ENCODE peak calls at places on chromosomes 1 and 21, in eight cellular contexts. One of them, this sample, is unnamed. For H3K27me3, the result is how much of the 10 kb centered on the place peaks cover.

GRCh38 chr1:160642281-160642644 is 4.6 kb downstream of the SLAMF1 start:
- DNase-seq in cardiac muscle cell: no peak
- DNase-seq in IMR-90: no peak
- DNase-seq in tibial nerve: no peak
- DNase-seq in neuronal stem cell: no peak
- DNase-seq in ovary: no peak
- DNase-seq in mesendoderm: no peak
- DNase-seq in small intestine: no peak
- DNase-seq in this sample: no peak

GRCh38 chr1:224294775-224295174 is 35.2 kb downstream of the NVL start:
- DNase-seq in cardiac muscle cell: no peak
- DNase-seq in IMR-90: no peak
- DNase-seq in tibial nerve: no peak
- DNase-seq in neuronal stem cell: no peak
- DNase-seq in ovary: no peak
- DNase-seq in mesendoderm: no peak
- DNase-seq in small intestine: no peak
- DNase-seq in this sample: no peak

GRCh38 chr1:213987876-213988638 is at the start of gene PROX1:
- DNase-seq in cardiac muscle cell: peak
- DNase-seq in IMR-90: peak
- DNase-seq in tibial nerve: peak
- DNase-seq in neuronal stem cell: peak
- DNase-seq in ovary: peak
- DNase-seq in mesendoderm: peak
- DNase-seq in small intestine: peak
- DNase-seq in this sample: peak

GRCh38 chr1:209688746-209689234 is 13.6 kb downstream of the G0S2 start:
- DNase-seq in cardiac muscle cell: peak
- DNase-seq in IMR-90: peak
- DNase-seq in tibial nerve: no peak
- DNase-seq in neuronal stem cell: no peak
- DNase-seq in ovary: peak
- DNase-seq in mesendoderm: no peak
- DNase-seq in small intestine: no peak
- DNase-seq in this sample: no peak

GRCh38 chr1:160837558-160838205 is 25.0 kb downstream of the CD244 start:
- DNase-seq in cardiac muscle cell: peak
- DNase-seq in IMR-90: no peak
- DNase-seq in tibial nerve: no peak
- DNase-seq in neuronal stem cell: peak
- DNase-seq in ovary: no peak
- DNase-seq in mesendoderm: peak
- DNase-seq in small intestine: peak
- DNase-seq in this sample: no peak

GRCh38 chr1:203126151-203126865 is 1.2 kb upstream of the ADORA1 start:
- DNase-seq in cardiac muscle cell: peak
- DNase-seq in IMR-90: peak
- DNase-seq in tibial nerve: no peak
- DNase-seq in neuronal stem cell: peak
- DNase-seq in ovary: no peak
- DNase-seq in mesendoderm: peak
- DNase-seq in small intestine: no peak
- DNase-seq in this sample: peak

GRCh38 chr1:109089242-109090015 is 1.1 kb upstream of the TMEM167B start:
- DNase-seq in cardiac muscle cell: peak
- DNase-seq in IMR-90: peak
- DNase-seq in tibial nerve: no peak
- DNase-seq in neuronal stem cell: no peak
- DNase-seq in ovary: no peak
- DNase-seq in mesendoderm: peak
- DNase-seq in small intestine: peak
- DNase-seq in this sample: peak

GRCh38 chr1:98929456-98929855 is 75.2 kb downstream of the PLPPR5 start:
- DNase-seq in cardiac muscle cell: no peak
- DNase-seq in IMR-90: no peak
- DNase-seq in tibial nerve: no peak
- DNase-seq in neuronal stem cell: no peak
- DNase-seq in ovary: no peak
- DNase-seq in mesendoderm: no peak
- DNase-seq in small intestine: no peak
- DNase-seq in this sample: no peak

GRCh38 chr1:42887366-42887765 is 41.0 kb downstream of the ZNF691 start:
- DNase-seq in cardiac muscle cell: no peak
- DNase-seq in IMR-90: no peak
- DNase-seq in tibial nerve: no peak
- DNase-seq in neuronal stem cell: no peak
- DNase-seq in ovary: no peak
- DNase-seq in mesendoderm: no peak
- DNase-seq in small intestine: no peak
- DNase-seq in this sample: no peak

GRCh38 chr1:88973520-88974137 is 18.8 kb downstream of the KYAT3 start:
- DNase-seq in cardiac muscle cell: peak
- DNase-seq in IMR-90: peak
- DNase-seq in tibial nerve: no peak
- DNase-seq in neuronal stem cell: no peak
- DNase-seq in ovary: no peak
- DNase-seq in mesendoderm: peak
- DNase-seq in small intestine: peak
- DNase-seq in this sample: no peak

GRCh38 chr1:169694304-169694703 is 17.1 kb downstream of the SELL start:
- DNase-seq in cardiac muscle cell: no peak
- DNase-seq in IMR-90: no peak
- DNase-seq in tibial nerve: no peak
- DNase-seq in neuronal stem cell: no peak
- DNase-seq in ovary: no peak
- DNase-seq in mesendoderm: no peak
- DNase-seq in small intestine: peak
- DNase-seq in this sample: no peak

DNA sequence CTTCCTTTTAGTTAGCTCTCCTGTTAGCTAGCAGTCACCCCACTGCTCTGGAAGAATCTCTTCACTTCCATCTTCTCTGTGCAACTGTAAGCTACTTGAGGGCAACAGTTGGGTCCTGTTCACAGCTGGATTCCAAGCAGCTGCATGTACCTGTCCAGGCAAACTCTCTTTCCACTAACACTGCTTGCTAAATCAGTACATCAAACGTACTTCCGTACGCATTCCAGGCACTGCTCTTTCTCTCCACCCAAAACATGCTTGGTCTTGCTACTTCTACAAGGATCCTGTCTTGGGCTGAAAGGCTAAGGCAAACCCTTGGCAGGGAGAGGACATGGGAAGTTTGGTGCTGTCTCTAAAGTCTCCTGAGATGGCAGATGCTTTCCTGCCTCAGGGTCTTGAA is 139.2 kb upstream of the CACNA1E start:
- DNase-seq in cardiac muscle cell: no peak
- DNase-seq in IMR-90: no peak
- DNase-seq in tibial nerve: no peak
- DNase-seq in neuronal stem cell: no peak
- DNase-seq in ovary: no peak
- DNase-seq in mesendoderm: no peak
- DNase-seq in small intestine: no peak
- DNase-seq in this sample: no peak
- H3K27me3 ChIP-seq in cardiac muscle cell: under half
- H3K27me3 ChIP-seq in IMR-90: under half
- H3K27me3 ChIP-seq in tibial nerve: under half
- H3K27me3 ChIP-seq in neuronal stem cell: under half
- H3K27me3 ChIP-seq in ovary: under half
- H3K27me3 ChIP-seq in mesendoderm: under half
- H3K27me3 ChIP-seq in small intestine: under half
- H3K27me3 ChIP-seq in this sample: under half

DNA sequence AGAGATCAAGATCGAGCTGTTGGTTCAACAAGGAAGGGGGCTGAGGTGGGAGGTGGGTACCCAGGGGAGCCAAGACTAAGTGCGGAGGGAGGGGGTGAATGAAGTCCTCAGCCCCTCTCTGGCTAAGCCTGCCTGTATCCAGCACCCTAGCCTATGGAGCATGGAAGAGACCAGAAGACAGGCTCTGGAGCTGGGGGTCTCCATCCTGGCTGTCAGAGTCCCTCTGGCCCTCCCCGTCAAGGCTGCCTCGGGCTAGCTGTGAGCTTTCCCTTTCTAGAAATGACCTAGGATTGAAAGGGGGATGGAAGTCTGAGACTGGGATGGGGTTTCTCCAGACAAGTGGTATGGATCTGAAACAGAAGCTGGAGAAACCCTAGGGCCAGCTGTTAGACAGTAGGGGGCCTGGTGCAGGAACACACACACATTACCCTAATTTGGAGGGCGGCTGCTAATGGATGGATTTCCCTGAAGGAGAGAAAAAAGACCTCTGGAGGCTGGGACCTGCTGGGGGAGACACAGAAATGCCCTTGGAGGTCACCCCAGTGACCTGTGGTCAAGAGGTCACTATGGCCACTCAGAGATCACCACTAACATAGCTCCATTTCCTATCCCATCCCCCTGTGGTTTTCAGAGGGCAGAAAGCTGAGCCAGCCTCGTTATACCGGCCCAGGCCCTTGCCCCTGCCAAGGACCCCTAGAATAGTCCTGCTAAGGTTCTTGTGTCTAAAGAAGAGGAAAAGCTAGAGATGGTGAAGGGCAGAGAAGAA is 107.8 kb downstream of the TMEM53 start:
- DNase-seq in cardiac muscle cell: no peak
- DNase-seq in IMR-90: no peak
- DNase-seq in tibial nerve: no peak
- DNase-seq in neuronal stem cell: no peak
- DNase-seq in ovary: no peak
- DNase-seq in mesendoderm: no peak
- DNase-seq in small intestine: no peak
- DNase-seq in this sample: no peak
- H3K27me3 ChIP-seq in cardiac muscle cell: under half
- H3K27me3 ChIP-seq in IMR-90: half or more
- H3K27me3 ChIP-seq in tibial nerve: under half
- H3K27me3 ChIP-seq in neuronal stem cell: under half
- H3K27me3 ChIP-seq in ovary: under half
- H3K27me3 ChIP-seq in mesendoderm: under half
- H3K27me3 ChIP-seq in small intestine: under half
- H3K27me3 ChIP-seq in this sample: under half

DNA sequence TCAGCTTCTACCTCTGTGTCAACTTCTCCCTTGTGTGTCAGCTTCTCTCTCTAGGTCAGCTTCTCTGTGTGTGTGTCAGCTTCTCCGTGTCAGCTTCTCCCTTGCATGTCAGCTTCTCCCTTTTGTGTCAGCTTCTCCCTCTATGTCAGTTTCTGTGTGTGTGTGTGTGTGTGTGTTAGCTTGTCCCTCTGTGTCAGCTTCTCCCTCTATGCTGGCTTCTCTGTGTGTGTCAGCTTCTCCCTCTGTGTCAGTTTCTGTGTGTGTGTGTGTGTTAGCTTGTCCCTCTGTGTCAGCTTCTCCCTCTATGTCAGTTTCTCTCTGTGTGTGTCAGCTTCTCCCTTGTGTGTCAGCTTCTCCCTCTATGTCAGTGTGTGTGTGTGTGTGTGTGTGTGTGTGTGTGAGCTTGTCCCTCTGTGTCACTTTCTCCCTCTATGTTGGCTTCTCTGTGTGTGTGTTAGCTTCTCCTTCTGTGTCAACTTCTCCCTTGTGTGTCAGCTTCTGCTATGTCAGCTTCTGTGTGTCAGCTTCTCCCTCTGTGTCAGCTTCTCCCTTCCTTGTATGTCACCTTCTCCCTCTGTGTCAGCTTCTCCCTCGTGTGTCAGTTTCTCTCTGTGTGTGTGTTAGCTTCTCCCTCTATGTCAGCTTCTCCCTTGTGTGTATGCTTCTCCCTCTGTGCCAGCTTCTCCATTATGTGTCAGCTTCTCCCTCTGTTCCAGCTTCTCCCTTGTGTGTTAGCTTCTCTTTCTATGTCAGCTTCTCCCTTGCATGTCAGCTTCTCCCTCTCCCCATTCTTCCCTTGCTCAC is 6.3 kb upstream of the UBXN10 start:
- DNase-seq in cardiac muscle cell: no peak
- DNase-seq in IMR-90: no peak
- DNase-seq in tibial nerve: no peak
- DNase-seq in neuronal stem cell: no peak
- DNase-seq in ovary: no peak
- DNase-seq in mesendoderm: no peak
- DNase-seq in small intestine: no peak
- DNase-seq in this sample: no peak
- H3K27me3 ChIP-seq in cardiac muscle cell: under half
- H3K27me3 ChIP-seq in IMR-90: under half
- H3K27me3 ChIP-seq in tibial nerve: under half
- H3K27me3 ChIP-seq in neuronal stem cell: under half
- H3K27me3 ChIP-seq in ovary: under half
- H3K27me3 ChIP-seq in mesendoderm: under half
- H3K27me3 ChIP-seq in small intestine: under half
- H3K27me3 ChIP-seq in this sample: under half

GRCh38 chr21:42239556-42239955 is 20.6 kb downstream of the ABCG1 start:
- DNase-seq in cardiac muscle cell: no peak
- DNase-seq in IMR-90: no peak
- DNase-seq in tibial nerve: no peak
- DNase-seq in neuronal stem cell: no peak
- DNase-seq in ovary: no peak
- DNase-seq in mesendoderm: no peak
- DNase-seq in small intestine: no peak
- DNase-seq in this sample: no peak
- H3K27me3 ChIP-seq in cardiac muscle cell: under half
- H3K27me3 ChIP-seq in IMR-90: under half
- H3K27me3 ChIP-seq in tibial nerve: under half
- H3K27me3 ChIP-seq in neuronal stem cell: under half
- H3K27me3 ChIP-seq in ovary: under half
- H3K27me3 ChIP-seq in mesendoderm: under half
- H3K27me3 ChIP-seq in small intestine: under half
- H3K27me3 ChIP-seq in this sample: under half

GRCh38 chr1:218163371-218163770 is 121.7 kb upstream of the RRP15 start:
- DNase-seq in cardiac muscle cell: no peak
- DNase-seq in IMR-90: no peak
- DNase-seq in tibial nerve: no peak
- DNase-seq in neuronal stem cell: no peak
- DNase-seq in ovary: no peak
- DNase-seq in mesendoderm: no peak
- DNase-seq in small intestine: no peak
- DNase-seq in this sample: no peak
- H3K27me3 ChIP-seq in cardiac muscle cell: half or more
- H3K27me3 ChIP-seq in IMR-90: under half
- H3K27me3 ChIP-seq in tibial nerve: half or more
- H3K27me3 ChIP-seq in neuronal stem cell: half or more
- H3K27me3 ChIP-seq in ovary: under half
- H3K27me3 ChIP-seq in mesendoderm: under half
- H3K27me3 ChIP-seq in small intestine: under half
- H3K27me3 ChIP-seq in this sample: half or more

DNA sequence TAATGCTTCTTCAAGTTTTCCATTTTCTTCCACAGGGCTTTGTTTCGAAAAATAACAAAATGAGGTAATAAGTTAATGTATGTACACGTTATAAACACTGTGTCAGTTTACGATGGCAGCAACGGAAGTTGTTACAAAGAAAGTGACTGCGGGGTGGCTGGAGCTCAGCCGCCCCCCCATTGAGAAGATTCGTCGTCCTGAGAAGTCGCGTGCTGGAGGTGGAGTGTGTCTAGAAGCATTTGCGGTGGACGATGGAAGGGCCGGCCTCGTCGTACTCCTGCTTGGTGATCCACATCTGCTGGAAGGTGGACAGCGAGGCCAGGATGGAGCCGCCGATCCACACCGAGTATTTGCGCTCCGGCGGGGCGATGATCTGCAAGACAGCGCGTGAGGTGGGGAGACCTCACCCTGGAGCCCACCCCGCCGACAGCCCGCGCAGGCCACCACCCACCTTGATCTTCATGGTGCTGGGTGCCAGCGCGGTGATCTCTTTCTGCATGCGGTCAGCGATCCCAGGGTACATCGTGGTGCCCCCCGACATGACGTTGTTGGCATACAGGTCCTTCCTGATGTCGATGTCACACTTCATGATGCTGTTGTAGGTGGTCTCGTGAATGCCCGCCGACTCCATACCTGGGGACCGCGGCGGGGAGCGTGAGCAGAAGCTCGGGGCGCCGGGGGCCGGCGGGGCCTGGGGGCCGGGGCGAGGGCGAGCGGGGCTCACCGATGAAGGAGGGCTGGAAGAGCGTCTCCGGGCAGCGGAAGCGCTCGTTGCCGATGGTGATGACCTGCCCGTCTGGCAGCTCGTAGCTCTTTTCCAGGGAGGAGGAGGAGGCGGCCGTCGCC is 2.4 kb downstream of the ACTA1 start:
- DNase-seq in cardiac muscle cell: no peak
- DNase-seq in IMR-90: no peak
- DNase-seq in tibial nerve: no peak
- DNase-seq in neuronal stem cell: no peak
- DNase-seq in ovary: no peak
- DNase-seq in mesendoderm: no peak
- DNase-seq in small intestine: no peak
- DNase-seq in this sample: no peak
- H3K27me3 ChIP-seq in cardiac muscle cell: half or more
- H3K27me3 ChIP-seq in IMR-90: half or more
- H3K27me3 ChIP-seq in tibial nerve: half or more
- H3K27me3 ChIP-seq in neuronal stem cell: half or more
- H3K27me3 ChIP-seq in ovary: under half
- H3K27me3 ChIP-seq in mesendoderm: under half
- H3K27me3 ChIP-seq in small intestine: under half
- H3K27me3 ChIP-seq in this sample: half or more

This sample was measured in upper lobe of right lung.